ENCODE peak calls at places on chromosomes 2 and 18, in six cellular contexts. N is CD4-positive, CD25-positive, alpha-beta regulatory T cell; D is fibroblast of lung; Y is WERI-Rb-1; I is CD8-positive, alpha-beta T cell; B is neuronal stem cell. Q is an unnamed sample.

GRCh38 chr2:239951117-239951734 is 73.9 kb downstream of the NDUFA10 start:
- DNase-seq in N (no peak), D (no peak), Y (no peak), I (no peak), B (no peak), Q (no peak)

GRCh38 chr2:171762879-171763573 is 75.8 kb downstream of the DYNC1I2 start:
- DNase-seq in N (no peak), D (peak; percentile 39), Y (no peak), I (no peak), B (no peak), Q (no peak)

GRCh38 chr2:10532631-10533101 is 84.5 kb upstream of the ODC1 start:
- DNase-seq in N (no peak), D (no peak), Y (peak; percentile 6), I (no peak), B (no peak), Q (no peak)

GRCh38 chr2:70121627-70122372 is 34.5 kb downstream of the PCBP1 start:
- DNase-seq in N (no peak), D (no peak), Y (peak; percentile 87), I (no peak), B (no peak), Q (no peak)

GRCh38 chr2:5530022-5530696 is 162.0 kb upstream of the SOX11 start:
- DNase-seq in N (no peak), D (no peak), Y (peak; percentile 83), I (no peak), B (no peak), Q (no peak)

GRCh38 chr2:106161938-106162814 is 31.9 kb downstream of the UXS1 start:
- DNase-seq in N (no peak), D (peak; percentile 24), Y (no peak), I (no peak), B (no peak), Q (no peak)

GRCh38 chr2:85430780-85431601 is 12.5 kb downstream of the SH2D6 start:
- DNase-seq in N (no peak), D (no peak), Y (no peak), I (no peak), B (peak; percentile 86), Q (no peak)

GRCh38 chr2:200454839-200455801 is 54.7 kb downstream of the KCTD18 start:
- DNase-seq in N (no peak), D (no peak), Y (no peak), I (no peak), B (no peak), Q (peak; percentile 11)

GRCh38 chr2:162073776-162074578 is at the start of gene DPP4:
- DNase-seq in N (peak; percentile 20), D (no peak), Y (peak; percentile 31), I (peak; percentile 49), B (peak; percentile 54), Q (peak; percentile 56)

GRCh38 chr2:12543452-12544220 is 173.1 kb upstream of the TRIB2 start:
- DNase-seq in N (no peak), D (peak; percentile 42), Y (no peak), I (no peak), B (no peak), Q (no peak)

GRCh38 chr2:179268277-179268935 is 3.8 kb upstream of the SESTD1 start:
- DNase-seq in N (no peak), D (peak; percentile 34), Y (no peak), I (no peak), B (no peak), Q (peak; percentile 71)

GRCh38 chr2:112150447-112150846 is 12.3 kb downstream of the FBLN7 start:
- DNase-seq in N (no peak), D (peak; percentile 60), Y (no peak), I (no peak), B (no peak), Q (peak; percentile 71)

GRCh38 chr2:109409347-109410020 is 204.3 kb downstream of the SEPTIN10 start:
- DNase-seq in N (no peak), D (no peak), Y (no peak), I (no peak), B (no peak), Q (peak; percentile 46)

GRCh38 chr2:16948710-16949109 is 283.1 kb upstream of the CYRIA start:
- DNase-seq in N (no peak), D (no peak), Y (no peak), I (no peak), B (no peak), Q (no peak)

GRCh38 chr2:69694894-69695849 is 46.8 kb upstream of the ANXA4 start:
- DNase-seq in N (no peak), D (peak; percentile 76), Y (no peak), I (no peak), B (no peak), Q (no peak)

GRCh38 chr18:45231606-45232005 is 383.7 kb upstream of the SLC14A2 start:
- DNase-seq in N (no peak), D (peak; percentile 36), Y (no peak), I (no peak), B (no peak), Q (no peak)

GRCh38 chr2:102449370-102449974 is 23.6 kb upstream of the SLC9A4 start:
- DNase-seq in N (peak; percentile 41), D (peak; percentile 66), Y (peak; percentile 13), I (peak; percentile 57), B (no peak), Q (no peak)

GRCh38 chr2:65436169-65436824 is 3.9 kb upstream of the SPRED2 start:
- DNase-seq in N (peak; percentile 22), D (peak; percentile 97), Y (peak; percentile 82), I (peak; percentile 27), B (peak; percentile 73), Q (peak; percentile 93)

GRCh38 chr2:118084483-118085089 is 3.7 kb upstream of the INSIG2 start:
- DNase-seq in N (no peak), D (no peak), Y (no peak), I (no peak), B (no peak), Q (no peak)

GRCh38 chr2:55277310-55277709 is 8.3 kb upstream of the MTIF2 start:
- DNase-seq in N (no peak), D (no peak), Y (no peak), I (no peak), B (no peak), Q (no peak)

GRCh38 chr2:16282511-16282910 is 342.2 kb downstream of the MYCN start:
- DNase-seq in N (no peak), D (no peak), Y (no peak), I (no peak), B (no peak), Q (no peak)

GRCh38 chr2:95104606-95105005 is 17.0 kb downstream of the MRPS5 start:
- DNase-seq in N (no peak), D (no peak), Y (no peak), I (no peak), B (no peak), Q (no peak)

GRCh38 chr2:185813707-185814106 is 75.1 kb downstream of the FSIP2 start:
- DNase-seq in N (no peak), D (no peak), Y (no peak), I (no peak), B (no peak), Q (no peak)

GRCh38 chr2:51717318-51717717 is 685.4 kb upstream of the NRXN1 start:
- DNase-seq in N (no peak), D (peak; percentile 84), Y (no peak), I (no peak), B (no peak), Q (no peak)

GRCh38 chr2:96555146-96555610 is 18.6 kb downstream of the ARID5A start:
- DNase-seq in N (no peak), D (no peak), Y (no peak), I (no peak), B (no peak), Q (no peak)

GRCh38 chr2:54709341-54709809 is 14.1 kb upstream of the EML6 start:
- DNase-seq in N (no peak), D (no peak), Y (no peak), I (peak; percentile 25), B (no peak), Q (no peak)

GRCh38 chr2:136246086-136246669 is 128.2 kb upstream of the CXCR4 start:
- DNase-seq in N (no peak), D (peak; percentile 48), Y (no peak), I (no peak), B (no peak), Q (peak; percentile 65)
- H3K36me3 ChIP-seq in N (no peaks in the 10 kb centered on the region), D (no peaks in the 10 kb centered on the region), Y (no peaks in the 10 kb centered on the region), I (no peaks in the 10 kb centered on the region), B (no peaks in the 10 kb centered on the region), Q (no peaks in the 10 kb centered on the region)

GRCh38 chr2:115738138-115738537 is 1295.7 kb downstream of the DPP10 start:
- DNase-seq in N (no peak), D (no peak), Y (no peak), I (no peak), B (no peak), Q (no peak)
- H3K9me3 ChIP-seq in N (peaks cover 2% of the 10 kb centered on the region), D (no peaks in the 10 kb centered on the region), Y (no peaks in the 10 kb centered on the region), I (peaks cover 4% of the 10 kb centered on the region), B (no peaks in the 10 kb centered on the region), Q (no peaks in the 10 kb centered on the region)

GRCh38 chr2:115163572-115163971 is 721.1 kb downstream of the DPP10 start:
- DNase-seq in N (no peak), D (no peak), Y (peak; percentile 66), I (no peak), B (no peak), Q (no peak)

GRCh38 chr2:115162454-115163293 is 720.2 kb downstream of the DPP10 start:
- DNase-seq in N (no peak), D (no peak), Y (peak; percentile 40), I (no peak), B (peak; percentile 20), Q (peak; percentile 10)

GRCh38 chr2:115165529-115166109 is 723.2 kb downstream of the DPP10 start:
- DNase-seq in N (no peak), D (peak; percentile 41), Y (peak; percentile 30), I (no peak), B (peak; percentile 14), Q (peak; percentile 16)

GRCh38 chr2:115160523-115161521 is 718.4 kb downstream of the DPP10 start:
- DNase-seq in N (no peak), D (no peak), Y (peak; percentile 92), I (no peak), B (peak; percentile 68), Q (peak; percentile 43)

DNA sequence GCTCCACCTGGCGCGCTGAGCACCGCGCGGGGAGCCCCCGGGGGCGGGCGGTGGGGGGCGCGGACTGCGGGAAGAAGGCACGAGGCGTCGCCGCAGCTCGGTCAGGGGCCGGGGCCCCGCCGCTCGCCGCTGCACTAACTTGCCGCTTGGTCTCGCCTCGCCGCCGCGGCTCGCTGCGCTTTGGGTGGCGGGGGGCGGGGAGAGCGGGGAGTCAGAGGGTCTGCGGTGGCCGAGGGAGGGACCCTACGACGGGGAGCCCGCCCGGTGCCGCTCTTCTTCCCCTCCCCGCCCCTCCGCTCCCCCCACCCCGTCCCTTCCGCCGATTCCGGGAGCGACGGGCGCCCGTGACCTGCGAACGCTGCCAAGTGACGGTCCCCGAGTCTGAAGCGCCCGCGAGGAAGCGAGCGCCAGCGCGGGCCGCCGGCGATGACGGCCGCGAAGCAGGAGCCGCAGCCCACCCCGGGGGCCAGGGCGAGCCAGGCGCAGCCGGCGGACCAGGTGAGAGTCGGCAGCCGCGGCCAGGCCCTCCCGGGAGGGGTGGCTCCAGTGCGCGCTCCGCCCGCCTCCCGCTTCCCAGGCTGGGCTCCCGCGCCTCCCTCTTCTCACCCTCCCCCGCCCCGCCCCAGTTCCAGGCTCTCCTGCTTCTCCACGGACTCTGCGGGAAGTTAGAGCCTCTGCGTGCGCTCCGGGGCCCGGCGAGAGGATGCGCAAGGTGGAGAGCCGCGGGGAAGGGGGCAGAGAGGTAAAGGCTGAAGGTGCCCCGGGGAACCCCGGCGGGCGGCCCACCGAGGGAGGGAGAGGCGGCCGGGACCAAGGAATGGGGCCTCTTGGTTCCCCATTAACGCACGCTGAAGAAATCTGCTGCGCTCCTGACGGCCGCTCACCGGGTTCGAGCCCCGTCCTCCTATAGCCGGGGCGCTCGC is 719.4 kb downstream of the DPP10 start:
- DNase-seq in N (no peak), D (no peak), Y (peak; percentile 59), I (no peak), B (peak; percentile 43), Q (peak; percentile 55)
- H3K4me3 ChIP-seq in N (no peak overlapping the region), D (no peak overlapping the region), Y (peak overlapping the region; percentile 60), I (no peak overlapping the region), B (peak overlapping the region; percentile 91), Q (peak overlapping the region; percentile 49)

GRCh38 chr18:80037869-80038630 is 3.8 kb downstream of the RBFA start:
- DNase-seq in N (no peak), D (no peak), Y (peak; percentile 81), I (no peak), B (no peak), Q (no peak)
- H3K36me3 ChIP-seq in N (peaks cover 6% of the 10 kb centered on the region), D (peaks cover 4% of the 10 kb centered on the region), Y (peaks cover 55% of the 10 kb centered on the region), I (peaks cover 4% of the 10 kb centered on the region), B (peaks cover 14% of the 10 kb centered on the region), Q (peaks cover 19% of the 10 kb centered on the region)

Q was measured in MG63.